ENCODE peak calls at places on chromosomes 2 and 18, in seven cellular contexts. J is putamen; G is anterior cingulate cortex; S is GM13976; U is cardiac fibroblast; M is CD4-positive, alpha-beta T cell; Y is progenitor cell of endocrine pancreas. W is an unnamed sample.

GRCh38 chr2:75787532-75788132 is 76.9 kb upstream of the GCFC2 start:
- DNase-seq in J (peak), G (no peak), S (no peak), U (peak), M (no peak), Y (no peak), W (no peak)

GRCh38 chr2:232476045-232476444 is 11.6 kb downstream of the ECEL1 start:
- DNase-seq in J (no peak), G (no peak), S (no peak), U (no peak), M (peak), Y (no peak), W (no peak)

GRCh38 chr18:46155652-46156051 is 51.5 kb downstream of the HAUS1 start:
- DNase-seq in J (no peak), G (no peak), S (no peak), U (peak), M (no peak), Y (no peak), W (no peak)

GRCh38 chr2:95044598-95044997 is 19.1 kb downstream of the MAL start:
- DNase-seq in J (no peak), G (no peak), S (no peak), U (no peak), M (no peak), Y (no peak), W (no peak)

GRCh38 chr18:43970656-43971055 is 693.4 kb upstream of the SYT4 start:
- DNase-seq in J (no peak), G (no peak), S (no peak), U (no peak), M (no peak), Y (no peak), W (no peak)

GRCh38 chr2:161992526-161992925 is 81.5 kb downstream of the DPP4 start:
- DNase-seq in J (no peak), G (no peak), S (no peak), U (no peak), M (peak), Y (no peak), W (peak)

GRCh38 chr2:47695800-47696477 is 87.0 kb upstream of the MSH6 start:
- DNase-seq in J (no peak), G (no peak), S (no peak), U (no peak), M (no peak), Y (no peak), W (no peak)

GRCh38 chr2:136141510-136142154 is 23.7 kb upstream of the CXCR4 start:
- DNase-seq in J (no peak), G (no peak), S (no peak), U (no peak), M (no peak), Y (no peak), W (no peak)

GRCh38 chr2:179825494-179825893 is 35.9 kb downstream of the ZNF385B start:
- DNase-seq in J (no peak), G (no peak), S (no peak), U (peak), M (no peak), Y (no peak), W (no peak)

GRCh38 chr18:67845035-67845434 is 328.5 kb upstream of the DSEL start:
- DNase-seq in J (no peak), G (no peak), S (no peak), U (peak), M (no peak), Y (no peak), W (no peak)

GRCh38 chr2:39403311-39403710 is 33.8 kb downstream of the MAP4K3 start:
- DNase-seq in J (no peak), G (no peak), S (no peak), U (peak), M (no peak), Y (no peak), W (no peak)

GRCh38 chr2:172153161-172153560 is 50.5 kb upstream of the DLX2 start:
- DNase-seq in J (no peak), G (no peak), S (no peak), U (no peak), M (no peak), Y (no peak), W (no peak)

GRCh38 chr2:148063633-148064032 is 42.7 kb downstream of the MBD5 start:
- DNase-seq in J (no peak), G (no peak), S (no peak), U (no peak), M (no peak), Y (no peak), W (no peak)

GRCh38 chr18:78642561-78643398 is 336.8 kb upstream of the SALL3 start:
- DNase-seq in J (peak), G (no peak), S (no peak), U (no peak), M (no peak), Y (no peak), W (no peak)